ENCODE peak calls at places on chromosomes 12 and 14, in four cellular contexts. G is A549, S is heart left ventricle, F is aorta. A is an unnamed sample. For H3K4me1, the result is how much of the 10 kb centered on the place peaks cover.

GRCh38 chr12:11765421-11765816 is 115.9 kb downstream of the ETV6 start:
- ATAC-seq in G (no peak), S (no peak), F (no peak), A (no peak)

GRCh38 chr12:93825501-93825888 is 148.3 kb downstream of the CRADD start:
- ATAC-seq in G (peak), S (peak), F (peak), A (peak)

GRCh38 chr14:54974773-54975414 is 52.0 kb downstream of the WDHD1 start:
- ATAC-seq in G (no peak), S (no peak), F (no peak), A (no peak)

GRCh38 chr12:112408621-112409020 is 784 bp downstream of the RPL6 start:
- ATAC-seq in G (no peak), S (no peak), F (no peak), A (no peak)

GRCh38 chr12:92528097-92528496 is 174.7 kb upstream of the PLEKHG7 start:
- ATAC-seq in G (no peak), S (no peak), F (no peak), A (no peak)

GRCh38 chr14:102028733-102029132 is 58.1 kb downstream of the HSP90AA1 start:
- ATAC-seq in G (peak), S (peak), F (no peak), A (no peak)

GRCh38 chr12:101563197-101563596 is 31.6 kb upstream of the MYBPC1 start:
- ATAC-seq in G (no peak), S (no peak), F (no peak), A (no peak)

GRCh38 chr12:98645572-98646067 is 530 bp downstream of the APAF1 start:
- ATAC-seq in G (peak), S (peak), F (peak), A (no peak)

GRCh38 chr12:9742665-9743064 is 9.8 kb upstream of the CLECL1 start:
- ATAC-seq in G (peak), S (no peak), F (peak), A (no peak)

GRCh38 chr14:39841088-39841487 is 408.9 kb upstream of the FBXO33 start:
- ATAC-seq in G (no peak), S (no peak), F (no peak), A (no peak)

GRCh38 chr14:93163570-93163969 is 21.1 kb downstream of the MOAP1 start:
- ATAC-seq in G (no peak), S (no peak), F (no peak), A (no peak)

GRCh38 chr14:55157080-55157479 is 28.0 kb downstream of the LGALS3 start:
- ATAC-seq in G (no peak), S (no peak), F (no peak), A (no peak)

GRCh38 chr14:89589400-89590128 is 172.5 kb upstream of the FOXN3 start:
- ATAC-seq in G (no peak), S (peak), F (no peak), A (no peak)

GRCh38 chr12:31236998-31237637 is 88.8 kb downstream of the SINHCAF start:
- ATAC-seq in G (no peak), S (no peak), F (no peak), A (no peak)

GRCh38 chr14:99333214-99333613 is 61.2 kb upstream of the BCL11B start:
- ATAC-seq in G (no peak), S (no peak), F (no peak), A (no peak)

GRCh38 chr12:41051909-41052308 is 136.2 kb upstream of the PDZRN4 start:
- ATAC-seq in G (no peak), S (no peak), F (no peak), A (no peak)

GRCh38 chr12:121992059-121992879 is 29.4 kb upstream of the BCL7A start:
- ATAC-seq in G (peak), S (peak), F (no peak), A (no peak)
- H3K4me1 ChIP-seq in G (under half), S (under half), F (under half), A (under half)

GRCh38 chr14:105817971-105818711 is 291.8 kb downstream of the TMEM121 start:
- ATAC-seq in G (no peak), S (no peak), F (no peak), A (no peak)
- H3K4me1 ChIP-seq in G (under half), S (under half), F (under half), A (under half)

GRCh38 chr14:68977741-68978549 is 1.2 kb downstream of the ACTN1 start:
- ATAC-seq in G (peak), S (peak), F (peak), A (peak)
- H3K4me1 ChIP-seq in G (under half), S (under half), F (under half), A (under half)

GRCh38 chr14:52922059-52922458 is 28.8 kb downstream of the FERMT2 start:
- ATAC-seq in G (no peak), S (no peak), F (no peak), A (no peak)

GRCh38 chr14:52922656-52923055 is 28.2 kb downstream of the FERMT2 start:
- ATAC-seq in G (no peak), S (peak), F (no peak), A (no peak)

GRCh38 chr14:52919971-52920370 is 30.9 kb downstream of the FERMT2 start:
- ATAC-seq in G (no peak), S (no peak), F (peak), A (no peak)

GRCh38 chr14:52926994-52927393 is 23.9 kb downstream of the FERMT2 start:
- ATAC-seq in G (peak), S (peak), F (peak), A (peak)

DNA sequence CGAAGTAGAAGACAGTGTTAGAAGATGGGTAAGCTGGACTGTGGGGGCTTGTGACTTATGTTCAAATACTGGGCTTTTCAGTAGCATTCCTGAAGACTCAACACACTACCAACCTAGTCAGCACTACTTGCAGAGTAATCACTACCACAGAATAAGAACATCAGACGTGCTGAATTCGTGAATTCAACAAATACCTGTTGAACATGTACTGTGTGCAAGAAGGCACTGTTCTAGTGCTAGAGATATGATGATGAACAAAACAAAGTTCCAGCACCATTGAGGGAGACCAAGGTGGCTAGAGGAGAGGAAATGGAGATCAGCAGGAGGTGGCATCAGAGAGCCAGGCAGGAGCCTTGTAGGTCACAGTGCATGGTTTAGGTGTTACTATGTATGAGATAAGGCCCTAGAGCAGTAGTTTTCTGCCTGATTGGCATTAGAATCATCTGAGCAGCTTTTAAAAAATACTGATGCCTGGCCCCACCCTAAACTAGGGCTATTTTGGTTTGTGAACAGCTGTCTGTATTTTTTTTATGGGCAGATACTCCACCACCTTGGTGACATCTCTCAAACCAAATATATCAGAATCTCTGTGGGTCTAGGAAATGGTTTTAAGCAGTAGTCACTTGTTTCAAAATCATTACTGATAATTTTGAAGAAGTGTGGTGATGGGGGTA is 26.8 kb downstream of the FERMT2 start:
- ATAC-seq in G (peak), S (peak), F (no peak), A (no peak)
- H3K4me1 ChIP-seq in G (half or more), S (half or more), F (under half), A (half or more)

DNA sequence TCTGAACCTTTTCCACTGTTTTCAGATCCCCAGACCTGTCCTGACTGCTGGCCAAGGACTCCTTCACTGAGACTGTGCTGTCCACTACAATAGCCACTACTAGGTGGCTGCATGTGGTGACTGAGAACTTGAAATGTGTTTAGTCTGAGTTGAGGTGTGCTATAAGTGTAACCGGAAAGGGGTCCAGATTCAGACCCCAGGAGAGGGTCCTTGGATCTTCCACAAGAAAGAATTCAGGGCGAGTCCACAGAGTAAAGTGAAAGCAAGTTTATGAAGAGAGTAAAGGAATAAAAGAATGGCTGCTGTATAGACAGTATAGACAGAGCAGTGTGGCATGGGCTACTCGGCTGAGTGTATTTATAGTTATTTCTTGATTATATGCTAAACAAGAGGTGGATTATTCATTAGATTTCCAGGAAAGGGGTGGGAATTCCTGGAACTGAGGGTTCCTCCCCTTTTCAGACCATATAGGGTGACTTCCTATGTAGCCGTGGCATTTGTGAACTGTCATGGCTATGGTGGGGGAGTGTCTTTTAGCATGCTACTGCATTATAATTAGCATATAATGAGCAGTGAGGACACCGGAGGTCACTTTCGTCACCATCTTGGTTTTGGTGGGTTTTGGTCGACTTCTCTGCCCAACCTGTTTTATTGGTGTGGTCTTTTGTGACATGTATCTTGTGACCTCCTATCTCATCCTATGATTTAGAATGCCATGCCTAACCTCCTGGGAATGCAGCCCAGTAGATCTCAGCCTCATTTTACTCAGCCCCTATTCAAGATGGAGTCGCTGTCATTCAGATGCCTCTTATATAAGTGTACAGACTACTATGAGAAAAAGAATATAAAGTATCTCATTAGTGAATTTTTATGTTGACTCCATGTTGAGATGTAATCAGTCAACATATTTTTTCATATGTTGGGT is 70.0 kb upstream of the SRSF5 start:
- ATAC-seq in G (no peak), S (peak), F (no peak), A (no peak)
- H3K4me1 ChIP-seq in G (under half), S (half or more), F (under half), A (under half)

GRCh38 chr12:57116580-57117281 is 5.6 kb upstream of the STAT6 start:
- ATAC-seq in G (no peak), S (no peak), F (no peak), A (no peak)
- H3K4me1 ChIP-seq in G (under half), S (under half), F (under half), A (under half)

GRCh38 chr12:116155383-116155782 is 122.1 kb downstream of the MED13L start:
- ATAC-seq in G (no peak), S (no peak), F (no peak), A (no peak)

GRCh38 chr12:116150452-116150851 is 127.0 kb downstream of the MED13L start:
- ATAC-seq in G (peak), S (no peak), F (no peak), A (no peak)

GRCh38 chr12:116153983-116154382 is 123.5 kb downstream of the MED13L start:
- ATAC-seq in G (no peak), S (no peak), F (no peak), A (no peak)

GRCh38 chr12:116152268-116152667 is 125.2 kb downstream of the MED13L start:
- ATAC-seq in G (peak), S (no peak), F (no peak), A (no peak)

DNA sequence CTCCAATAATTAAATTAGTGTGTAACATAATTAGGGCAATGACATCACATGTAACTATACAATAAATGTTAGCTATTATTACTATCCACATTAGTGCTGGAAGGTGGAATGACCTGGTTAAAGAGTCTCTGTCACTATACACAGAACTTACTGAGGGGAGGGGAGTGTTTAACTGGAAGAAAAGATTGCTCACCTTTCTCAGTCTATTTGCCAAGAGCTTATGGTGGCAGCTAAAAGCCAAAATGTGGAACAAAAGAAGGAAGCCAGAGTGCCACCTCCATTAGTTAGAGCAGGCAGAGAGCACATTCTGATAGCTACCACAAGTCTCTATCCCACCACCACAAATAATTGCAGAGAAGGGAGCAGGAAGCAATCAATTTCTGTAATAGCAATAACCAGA is 124.4 kb downstream of the MED13L start:
- ATAC-seq in G (no peak), S (no peak), F (no peak), A (no peak)
- H3K4me1 ChIP-seq in G (half or more), S (half or more), F (under half), A (under half)

GRCh38 chr12:97276621-97277020 is 186.0 kb upstream of the RMST start:
- ATAC-seq in G (no peak), S (no peak), F (no peak), A (no peak)
- H3K4me1 ChIP-seq in G (under half), S (under half), F (under half), A (under half)

DNA sequence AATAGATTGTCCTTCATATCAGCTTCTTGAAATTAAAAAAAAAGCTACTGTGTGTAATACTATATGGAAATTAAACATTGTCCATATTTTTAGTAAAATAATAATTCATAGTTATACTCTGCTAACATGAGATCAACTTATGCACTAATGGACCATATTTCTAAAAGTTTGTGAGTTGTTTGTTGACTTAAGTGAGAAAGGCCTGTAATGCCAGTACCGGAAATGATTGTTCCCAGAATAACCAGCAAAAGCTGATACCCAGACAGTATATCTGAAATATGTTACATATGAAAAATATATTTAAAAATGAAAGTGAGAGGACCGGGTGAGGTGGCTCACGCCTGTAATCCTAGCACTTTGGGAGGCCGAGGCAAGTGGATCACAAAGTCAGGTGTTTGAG is 35.9 kb downstream of the WNK1 start:
- ATAC-seq in G (no peak), S (no peak), F (no peak), A (no peak)
- H3K4me1 ChIP-seq in G (half or more), S (half or more), F (under half), A (under half)

A was measured in gastroesophageal sphincter.